ENCODE peak calls at places on chromosome 12, in four cellular contexts. I is GM06990, G is stomach, T is A673. S is an unnamed sample.

GRCh38 chr12:3454780-3455179 is 36.2 kb upstream of the PRMT8 start:
- DNase-seq in I (no peak), G (no peak), T (no peak), S (no peak)

GRCh38 chr12:115942346-115942745 is 335.1 kb downstream of the MED13L start:
- DNase-seq in I (no peak), T (no peak), G (no peak), S (no peak)

GRCh38 chr12:46825526-46826414 is at the start of gene SLC38A4:
- DNase-seq in T (peak), G (no peak), I (no peak), S (no peak)

GRCh38 chr12:69687390-69687789 is 11.7 kb downstream of the BEST3 start:
- DNase-seq in I (no peak), G (no peak), T (no peak), S (no peak)

GRCh38 chr12:2960432-2960956 is 1.3 kb downstream of the TEAD4 start:
- DNase-seq in I (no peak), T (no peak), G (no peak), S (peak)

GRCh38 chr12:127450822-127451221 is 816.1 kb upstream of the TMEM132C start:
- DNase-seq in I (no peak), T (no peak), G (no peak), S (no peak)

GRCh38 chr12:20376984-20377383 is 8.6 kb downstream of the PDE3A start:
- DNase-seq in G (no peak), I (no peak), T (peak), S (peak)

GRCh38 chr12:95151821-95152220 is 65.4 kb downstream of the FGD6 start:
- DNase-seq in G (no peak), I (no peak), T (no peak), S (no peak)

GRCh38 chr12:78584695-78585094 is 279.9 kb upstream of the SYT1 start:
- DNase-seq in T (peak), G (no peak), I (no peak), S (peak)
- TF ChIP-seq CTCF in T (peak), G (no peak), I (peak), S (peak)

DNA sequence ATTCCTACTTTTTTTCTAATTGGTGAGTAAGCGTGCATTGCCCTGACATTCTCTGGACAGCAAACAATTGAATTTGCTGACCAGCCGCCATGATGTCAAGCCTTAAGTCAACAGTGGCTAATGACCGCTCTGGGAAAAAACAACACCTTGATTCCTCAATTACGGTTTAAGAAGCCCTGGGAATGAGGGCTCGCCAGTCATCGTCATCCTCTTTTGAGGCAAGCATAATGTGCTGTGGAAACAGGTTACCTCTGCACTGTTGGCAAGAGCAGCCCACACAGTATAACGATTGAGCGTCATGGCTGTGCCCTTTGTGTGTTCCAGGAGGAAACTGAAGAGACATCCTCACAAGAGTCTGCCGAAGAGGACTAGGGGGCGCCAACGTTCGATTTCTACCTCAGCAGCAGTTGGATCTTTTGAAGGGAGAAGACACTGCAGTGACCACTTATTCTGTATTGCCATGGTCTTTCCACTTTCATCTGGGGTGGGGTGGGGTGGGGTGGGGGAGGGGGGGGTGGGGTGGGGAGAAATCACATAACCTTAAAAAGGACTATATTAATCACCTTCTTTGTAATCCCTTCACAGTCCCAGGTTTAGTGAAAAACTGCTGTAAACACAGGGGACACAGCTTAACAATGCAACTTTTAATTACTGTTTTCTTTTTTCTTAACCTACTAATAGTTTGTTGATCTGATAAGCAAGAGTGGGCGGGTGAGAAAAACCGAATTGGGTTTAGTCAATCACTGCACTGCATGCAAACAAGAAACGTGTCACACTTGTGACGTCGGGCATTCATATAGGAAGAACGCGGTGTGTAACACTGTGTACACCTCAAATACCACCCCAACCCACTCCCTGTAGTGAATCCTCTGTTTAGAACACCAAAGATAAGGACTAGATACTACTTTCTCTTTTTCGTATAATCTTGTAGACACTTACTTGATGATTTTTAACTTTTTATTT is 138.9 kb downstream of the HMGA2 start:
- DNase-seq in G (no peak), I (no peak), T (peak), S (peak)
- TF ChIP-seq CTCF in G (no peak), I (peak), T (peak), S (peak)

GRCh38 chr12:8590842-8591545 is 21.7 kb downstream of the AICDA start:
- DNase-seq in I (no peak), G (no peak), T (no peak), S (peak)
- TF ChIP-seq CTCF in I (peak), G (no peak), T (no peak), S (peak)

DNA sequence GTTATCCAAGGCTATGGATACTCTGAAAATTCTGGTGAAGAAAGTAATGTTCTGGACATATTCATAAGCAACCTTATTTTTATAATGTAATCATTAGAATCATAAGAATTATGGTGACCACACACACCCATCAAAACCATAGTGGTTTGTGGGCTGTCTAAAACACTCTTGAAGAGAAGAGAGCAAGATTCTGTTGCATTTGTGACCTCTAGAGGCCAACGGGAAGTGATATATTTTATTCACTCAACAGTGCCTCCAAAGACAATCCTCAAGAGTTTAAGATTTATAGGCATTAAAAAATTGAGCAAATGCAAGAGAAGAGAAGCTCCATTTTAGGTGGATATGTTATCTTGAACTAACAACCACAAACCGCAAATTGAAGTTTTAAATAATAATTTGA is 68.5 kb upstream of the LGR5 start:
- DNase-seq in I (no peak), T (peak), G (no peak), S (no peak)
- TF ChIP-seq CTCF in I (peak), T (peak), G (no peak), S (no peak)

GRCh38 chr12:19084547-19084946 is 45.0 kb upstream of the PLEKHA5 start:
- DNase-seq in G (no peak), T (no peak), I (no peak), S (no peak)

GRCh38 chr12:19088576-19088975 is 41.0 kb upstream of the PLEKHA5 start:
- DNase-seq in T (no peak), I (no peak), G (no peak), S (no peak)

GRCh38 chr12:19082365-19082911 is 47.1 kb upstream of the PLEKHA5 start:
- DNase-seq in T (no peak), G (no peak), I (no peak), S (peak)

GRCh38 chr12:19080918-19081317 is 48.6 kb upstream of the PLEKHA5 start:
- DNase-seq in G (no peak), I (no peak), T (no peak), S (no peak)

GRCh38 chr12:19085090-19085489 is 44.4 kb upstream of the PLEKHA5 start:
- DNase-seq in T (no peak), G (no peak), I (no peak), S (no peak)
- TF ChIP-seq CTCF in T (no peak), G (no peak), I (no peak), S (no peak)

GRCh38 chr12:1279050-1279449 is 288.0 kb downstream of the ERC1 start:
- DNase-seq in G (no peak), I (no peak), T (no peak), S (no peak)
- TF ChIP-seq CTCF in G (no peak), I (no peak), T (no peak), S (no peak)

DNA sequence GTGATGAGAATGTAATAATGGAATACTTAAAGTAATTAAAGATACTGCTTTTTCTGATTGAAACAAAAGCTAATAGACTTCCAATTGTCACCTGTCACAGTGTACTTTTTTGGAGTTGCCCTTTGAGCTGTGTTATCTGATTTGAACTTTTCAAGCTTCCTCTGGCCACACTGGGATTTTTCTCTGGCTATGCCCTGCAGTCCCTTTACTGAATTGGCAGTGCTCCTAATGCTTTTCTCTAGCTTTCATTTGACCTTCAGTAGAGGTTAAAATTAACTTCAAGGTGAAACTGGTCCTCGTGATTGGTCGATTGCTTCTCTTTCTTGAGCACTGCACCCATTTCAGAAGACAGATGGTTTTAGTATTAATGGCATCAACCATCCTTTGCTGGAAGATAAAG is 89.2 kb downstream of the CRADD start:
- DNase-seq in T (no peak), G (no peak), I (no peak), S (no peak)
- TF ChIP-seq CTCF in T (no peak), G (no peak), I (no peak), S (no peak)

DNA sequence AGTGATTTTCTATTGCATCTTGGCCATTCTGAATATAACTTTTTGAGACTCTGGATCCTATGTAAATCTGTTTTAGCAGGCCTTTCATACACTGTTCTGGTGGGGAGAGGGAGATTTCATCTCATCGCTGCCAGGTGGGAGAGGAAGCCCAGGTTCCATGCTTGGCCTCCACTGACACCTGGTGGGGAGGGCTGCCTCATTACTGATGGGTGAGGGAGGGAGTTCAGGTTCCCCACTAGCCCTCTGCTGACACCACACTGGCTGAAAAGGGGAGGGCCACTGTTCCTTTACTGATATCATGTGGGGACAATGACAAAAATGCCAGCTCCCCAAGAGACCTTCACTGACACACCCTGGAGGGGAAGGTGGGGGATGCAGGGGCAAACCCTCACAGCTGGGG is 2.4 kb upstream of the GALNT8 start:
- DNase-seq in I (no peak), T (no peak), G (no peak), S (no peak)
- TF ChIP-seq CTCF in I (peak), T (no peak), G (no peak), S (no peak)